ENCODE peak calls at places on chromosomes 2 and 18, in nine cellular contexts. O is heart left ventricle, G is astrocyte of the spinal cord, H is AG10803, P is foreskin keratinocyte, R is glutamatergic neuron, D is RWPE1, J is AG04449, E is mucosa of descending colon. U is an unnamed sample.

GRCh38 chr18:72542993-72543361 is 1.2 kb downstream of the CBLN2 start:
- DNase-seq in E (no peak), O (no peak), P (no peak), G (peak; percentile 22), H (no peak), J (no peak), R (peak; percentile 27), D (no peak), U (peak; percentile 6)

GRCh38 chr2:228649876-228650275 is 468.4 kb upstream of the SPHKAP start:
- DNase-seq in O (no peak), H (no peak), E (no peak), P (no peak), D (no peak), J (no peak), R (no peak), G (no peak), U (no peak)

GRCh38 chr2:86831537-86831936 is 30.1 kb downstream of the CD8B start:
- DNase-seq in O (no peak), J (no peak), G (no peak), E (no peak), R (no peak), P (no peak), H (no peak), D (no peak), U (no peak)

GRCh38 chr18:25282282-25282681 is 69.7 kb downstream of the ZNF521 start:
- DNase-seq in P (no peak), H (no peak), E (peak; percentile 17), J (no peak), R (no peak), G (no peak), D (no peak), O (no peak), U (no peak)

GRCh38 chr2:28047698-28048097 is 157.2 kb downstream of the BABAM2 start:
- DNase-seq in D (no peak), J (peak; percentile 56), P (peak; percentile 51), R (no peak), O (no peak), H (peak; percentile 86), E (no peak), G (peak; percentile 67), U (no peak)

GRCh38 chr2:207403950-207404349 is 125.8 kb upstream of the CREB1 start:
- DNase-seq in R (no peak), E (no peak), J (no peak), P (no peak), G (no peak), O (no peak), H (no peak), D (no peak), U (no peak)

GRCh38 chr2:69225933-69226332 is 161.1 kb downstream of the GFPT1 start:
- DNase-seq in D (no peak), J (no peak), P (no peak), O (no peak), R (no peak), E (no peak), G (peak; percentile 80), H (peak; percentile 70), U (no peak)

GRCh38 chr2:110702981-110703380 is 25.1 kb upstream of the BUB1 start:
- DNase-seq in E (no peak), H (no peak), R (no peak), J (no peak), O (no peak), D (no peak), G (no peak), P (no peak), U (no peak)

GRCh38 chr2:85583667-85584353 is 421 bp upstream of the VAMP5 start:
- DNase-seq in H (no peak), P (no peak), O (no peak), E (no peak), D (no peak), G (no peak), J (no peak), R (no peak), U (no peak)

GRCh38 chr2:237253046-237253723 is 160.8 kb downstream of the COL6A3 start:
- DNase-seq in D (no peak), E (no peak), R (no peak), H (peak; percentile 61), P (peak; percentile 28), O (no peak), J (no peak), G (peak; percentile 28), U (no peak)
- TF ChIP-seq CTCF in D (no peak), E (no peak), R (no peak), H (no peak), P (no peak), O (no peak), J (no peak), G (no peak), U (no peak)

DNA sequence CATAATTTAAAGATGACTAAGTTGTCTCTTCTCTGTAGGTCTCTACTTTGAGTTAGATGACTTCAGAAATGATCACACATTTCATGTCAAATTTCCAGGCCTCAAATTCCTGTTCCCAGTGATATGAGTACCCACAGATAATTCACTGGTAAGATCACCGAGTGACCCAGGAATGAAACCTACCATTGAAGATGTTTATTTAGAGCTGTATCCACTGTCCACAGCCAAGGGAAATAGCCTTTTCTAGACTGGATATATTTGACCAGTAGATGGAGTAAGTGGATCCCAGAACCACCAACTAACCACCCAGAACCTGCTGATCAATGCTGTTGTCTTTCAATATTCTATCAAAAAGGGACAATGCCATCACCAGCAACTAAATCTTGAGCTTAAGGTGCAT is 238.8 kb downstream of the SLC8A1 start:
- DNase-seq in J (no peak), O (no peak), D (no peak), G (peak; percentile 56), P (no peak), H (peak; percentile 82), R (no peak), E (no peak), U (no peak)
- TF ChIP-seq CTCF in J (peak; percentile 40), O (peak; percentile 55), D (peak; percentile 42), G (peak; percentile 62), P (peak; percentile 52), H (peak; percentile 65), R (no peak), E (no peak), U (peak; percentile 29)

GRCh38 chr18:13445241-13445897 is 226.8 kb downstream of the LDLRAD4 start:
- DNase-seq in O (no peak), G (no peak), R (no peak), E (no peak), H (no peak), P (no peak), D (no peak), J (no peak), U (no peak)
- TF ChIP-seq CTCF in O (no peak), G (no peak), R (no peak), E (no peak), H (no peak), P (no peak), D (no peak), J (no peak), U (no peak)

GRCh38 chr2:135773917-135774316 is 32.3 kb downstream of the UBXN4 start:
- DNase-seq in R (no peak), O (no peak), D (peak; percentile 37), H (no peak), P (peak; percentile 51), G (peak; percentile 55), J (no peak), E (no peak), U (no peak)

GRCh38 chr2:135776367-135776766 is 34.7 kb downstream of the UBXN4 start:
- DNase-seq in G (no peak), R (no peak), P (no peak), O (no peak), D (no peak), H (no peak), E (no peak), J (no peak), U (no peak)

GRCh38 chr2:135773319-135773718 is 31.7 kb downstream of the UBXN4 start:
- DNase-seq in O (no peak), P (peak; percentile 7), J (no peak), D (no peak), G (no peak), R (no peak), H (no peak), E (no peak), U (no peak)

DNA sequence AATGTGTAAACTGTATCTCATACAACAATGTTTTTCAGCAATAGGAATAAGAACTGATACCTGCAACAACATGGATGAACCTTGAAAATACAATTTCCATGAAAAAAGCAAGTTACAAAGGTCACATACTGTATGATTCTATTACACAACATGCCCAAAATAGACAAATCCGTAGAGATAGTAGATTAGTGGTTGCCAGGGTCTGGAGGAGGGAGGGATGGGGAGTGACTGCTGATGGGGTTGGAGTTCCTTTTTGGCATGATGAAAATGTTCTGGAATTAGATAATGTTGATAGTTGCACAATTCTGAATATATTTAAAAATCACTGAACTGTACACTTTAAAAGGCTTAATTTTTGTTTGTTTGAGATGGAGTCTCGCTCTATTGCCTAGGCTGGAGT is 33.8 kb downstream of the UBXN4 start:
- DNase-seq in D (no peak), P (no peak), G (no peak), O (no peak), E (no peak), R (no peak), H (peak; percentile 26), J (no peak), U (no peak)
- TF ChIP-seq CTCF in D (no peak), P (no peak), G (no peak), O (no peak), E (no peak), R (no peak), H (no peak), J (no peak), U (no peak)

GRCh38 chr2:62248226-62248625 is 52.3 kb downstream of the B3GNT2 start:
- DNase-seq in D (no peak), G (no peak), O (no peak), E (no peak), J (no peak), H (no peak), R (no peak), P (no peak), U (no peak)
- TF ChIP-seq CTCF in D (no peak), G (no peak), O (no peak), E (no peak), J (no peak), H (no peak), R (no peak), P (no peak), U (no peak)

DNA sequence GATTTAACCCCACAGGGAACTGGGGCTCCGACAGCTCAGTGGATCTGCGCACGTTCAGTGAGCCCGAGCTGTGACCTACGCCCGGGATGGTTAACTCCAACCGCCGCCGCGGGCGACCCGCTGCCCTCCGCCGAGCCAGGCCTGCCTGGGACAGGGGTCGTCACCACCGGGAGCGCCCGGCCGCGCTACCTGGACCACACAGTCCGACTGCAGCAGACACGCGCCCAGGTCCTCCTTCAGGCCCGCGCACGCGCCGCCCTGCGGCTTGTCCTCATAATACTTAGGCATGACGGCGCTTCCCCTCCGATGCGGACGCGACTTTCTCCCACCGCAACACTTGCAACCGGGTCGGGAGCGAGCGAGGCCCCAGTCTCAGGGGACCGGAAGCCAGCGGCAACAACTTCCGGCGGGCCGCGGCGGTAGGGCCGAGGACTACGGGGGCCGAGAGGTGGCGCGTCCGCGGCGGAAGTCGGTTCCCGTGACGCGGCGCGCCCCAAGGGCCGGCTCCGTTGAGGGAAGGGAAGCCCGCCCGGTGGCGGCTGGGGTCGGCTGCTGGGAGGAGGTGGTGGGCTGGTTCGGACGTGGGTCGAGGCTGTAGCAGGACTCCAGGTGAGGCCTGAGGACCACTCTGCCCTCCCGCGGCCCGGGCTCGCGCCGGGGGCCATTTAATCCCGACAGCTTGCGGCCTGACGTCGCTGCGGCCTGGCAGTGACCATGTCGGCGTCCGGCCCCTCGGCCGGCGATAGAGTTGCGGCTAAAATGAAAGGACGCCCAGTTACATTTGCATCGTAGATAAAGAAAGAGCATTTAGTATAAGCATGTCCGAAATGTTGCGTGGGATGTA is at the start of the genes COA5 and UNC50:
- DNase-seq in R (peak; percentile 95), G (peak; percentile 92), J (no peak), E (peak; percentile 88), O (peak; percentile 94), D (peak; percentile 92), P (peak; percentile 83), H (peak; percentile 93), U (peak; percentile 78)
- TF ChIP-seq CTCF in R (peak; percentile 13), G (peak; percentile 1), J (peak; percentile 17), E (no peak), O (no peak), D (no peak), P (peak; percentile 23), H (no peak), U (no peak)

U was measured in neural crest cell.